ENCODE peak calls at places on chromosomes 2 and 18, in four cellular contexts. Z is Peyer's patch, N is neural crest cell, V is epithelial cell of esophagus. J is an unnamed sample.

GRCh38 chr18:37778417-37779165 is 213.0 kb upstream of the CELF4 start:
- DNase-seq in N (peak), V (peak), Z (peak), J (peak)

GRCh38 chr18:37375181-37375580 is 190.4 kb downstream of the CELF4 start:
- DNase-seq in N (no peak), Z (no peak), V (no peak), J (no peak)

GRCh38 chr2:111100765-111101162 is 19.9 kb upstream of the BCL2L11 start:
- DNase-seq in Z (no peak), N (no peak), V (peak), J (no peak)

GRCh38 chr2:202375006-202375610 is 1.0 kb upstream of the BMPR2 start:
- DNase-seq in N (peak), V (peak), Z (peak), J (peak)

GRCh38 chr18:8742382-8743361 is 37.3 kb downstream of the MTCL1 start:
- DNase-seq in N (no peak), V (no peak), Z (no peak), J (no peak)

GRCh38 chr2:124778076-124778475 is 753.0 kb downstream of the CNTNAP5 start:
- DNase-seq in N (no peak), V (peak), Z (no peak), J (no peak)

GRCh38 chr18:22680968-22681367 is 252.2 kb upstream of the RBBP8 start:
- DNase-seq in N (no peak), V (no peak), Z (no peak), J (no peak)

GRCh38 chr18:23487738-23488625 is 15.3 kb upstream of the RMC1 start:
- DNase-seq in V (peak), Z (peak), N (no peak), J (peak)

GRCh38 chr2:39437522-39438296 is 624 bp upstream of the MAP4K3 start:
- DNase-seq in V (peak), Z (peak), N (no peak), J (no peak)

GRCh38 chr18:54843302-54843701 is 15.0 kb downstream of the RAB27B start:
- DNase-seq in V (no peak), Z (no peak), N (no peak), J (no peak)

GRCh38 chr2:221606369-221606768 is 34.3 kb upstream of the EPHA4 start:
- DNase-seq in N (peak), V (no peak), Z (no peak), J (no peak)

GRCh38 chr2:128736689-128737545 is 418.2 kb upstream of the HS6ST1 start:
- DNase-seq in Z (peak), N (peak), V (peak), J (peak)

GRCh38 chr18:56919190-56919589 is 227.7 kb upstream of the BOD1L2 start:
- DNase-seq in V (no peak), Z (no peak), N (no peak), J (no peak)

GRCh38 chr2:236214331-236214995 is 46.3 kb upstream of the GBX2 start:
- DNase-seq in Z (no peak), N (no peak), V (no peak), J (peak)

GRCh38 chr2:48249631-48250473 is 280.1 kb upstream of the STON1 start:
- DNase-seq in Z (no peak), V (peak), N (no peak), J (no peak)

GRCh38 chr2:10960606-10961489 is 49.1 kb downstream of the KCNF1 start:
- DNase-seq in N (no peak), Z (peak), V (no peak), J (no peak)

GRCh38 chr2:136010126-136010525 is 24.7 kb upstream of the DARS1 start:
- DNase-seq in Z (no peak), N (no peak), V (no peak), J (no peak)

GRCh38 chr18:39453882-39454281 is 1888.3 kb upstream of the CELF4 start:
- DNase-seq in N (no peak), V (peak), Z (no peak), J (no peak)

GRCh38 chr2:238230699-238231098 is 9.1 kb downstream of the HES6 start:
- DNase-seq in N (no peak), V (no peak), Z (no peak), J (no peak)

GRCh38 chr18:3458952-3459853 is 9.2 kb downstream of the TGIF1 start:
- DNase-seq in N (no peak), Z (no peak), V (peak), J (no peak)

GRCh38 chr2:138814123-138814883 is 34.1 kb upstream of the NXPH2 start:
- DNase-seq in N (no peak), V (peak), Z (no peak), J (no peak)

GRCh38 chr2:219574509-219575311 is 2.6 kb downstream of the INHA start:
- DNase-seq in Z (no peak), N (no peak), V (no peak), J (no peak)

GRCh38 chr2:162091325-162092007 is 17.5 kb upstream of the DPP4 start:
- DNase-seq in V (peak), N (no peak), Z (peak), J (no peak)

GRCh38 chr2:151619337-151619989 is 114.8 kb downstream of the NEB start:
- DNase-seq in Z (no peak), N (no peak), V (peak), J (no peak)

GRCh38 chr2:201363857-201364560 is 6.9 kb upstream of the FLACC1 start:
- DNase-seq in N (no peak), Z (peak), V (peak), J (no peak)

GRCh38 chr2:83364264-83364663 is 1094.8 kb downstream of the SUCLG1 start:
- DNase-seq in N (no peak), Z (no peak), V (no peak), J (no peak)

GRCh38 chr2:40173276-40173675 is 278.6 kb downstream of the SLC8A1 start:
- DNase-seq in V (no peak), Z (no peak), N (no peak), J (no peak)

GRCh38 chr2:219125886-219126270 is 34.7 kb downstream of the NHEJ1 start:
- DNase-seq in N (no peak), V (no peak), Z (no peak), J (no peak)

GRCh38 chr2:241774419-241775222 is 2.0 kb upstream of the GAL3ST2 start:
- DNase-seq in N (no peak), V (peak), Z (peak), J (peak)

GRCh38 chr2:85584354-85584856 is at the start of gene VAMP5:
- DNase-seq in V (no peak), N (no peak), Z (peak), J (no peak)

DNA sequence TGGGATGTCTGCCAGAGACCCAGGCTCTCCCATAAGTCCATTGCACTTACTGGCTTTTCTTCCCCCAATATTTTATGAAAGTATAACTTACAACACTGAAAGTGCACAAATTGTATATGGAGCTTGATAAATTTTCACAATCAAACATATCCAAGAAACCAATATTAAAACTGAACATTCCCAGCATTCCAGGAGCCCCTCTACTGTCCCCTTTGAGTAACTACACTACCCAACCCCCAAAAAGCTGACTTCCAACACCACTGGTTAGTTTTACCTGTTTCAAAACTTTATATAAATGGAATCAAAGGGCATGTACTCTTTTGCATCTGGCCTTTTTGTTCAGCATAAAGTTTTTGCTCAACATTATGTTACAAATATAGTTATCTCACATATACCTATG is 35.2 kb upstream of the PKDCC start:
- DNase-seq in Z (no peak), V (no peak), N (no peak), J (no peak)
- TF ChIP-seq CTCF in Z (no peak), V (no peak), N (no peak), J (peak)

DNA sequence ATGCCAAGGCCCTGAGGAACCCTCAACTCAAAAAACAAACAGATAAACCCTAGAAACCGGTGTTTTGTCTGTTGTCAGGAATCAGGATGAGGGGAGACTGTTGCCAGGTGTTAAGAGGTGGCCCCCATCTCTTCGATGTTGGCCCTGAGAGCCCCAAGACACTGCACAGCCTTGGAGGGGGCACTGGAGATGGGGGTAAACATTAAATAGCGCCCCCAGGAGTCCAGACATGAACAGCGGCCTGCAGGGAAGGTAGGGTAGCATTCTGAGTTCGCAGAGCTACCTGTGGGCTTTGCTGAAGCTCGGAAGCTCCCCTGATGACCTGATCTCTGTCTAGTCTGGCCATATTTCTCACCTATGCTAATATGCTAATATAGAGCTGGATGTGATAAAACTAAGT is 97.6 kb upstream of the SMAD2 start:
- DNase-seq in N (no peak), Z (no peak), V (no peak), J (no peak)
- TF ChIP-seq CTCF in N (no peak), Z (no peak), V (no peak), J (no peak)

DNA sequence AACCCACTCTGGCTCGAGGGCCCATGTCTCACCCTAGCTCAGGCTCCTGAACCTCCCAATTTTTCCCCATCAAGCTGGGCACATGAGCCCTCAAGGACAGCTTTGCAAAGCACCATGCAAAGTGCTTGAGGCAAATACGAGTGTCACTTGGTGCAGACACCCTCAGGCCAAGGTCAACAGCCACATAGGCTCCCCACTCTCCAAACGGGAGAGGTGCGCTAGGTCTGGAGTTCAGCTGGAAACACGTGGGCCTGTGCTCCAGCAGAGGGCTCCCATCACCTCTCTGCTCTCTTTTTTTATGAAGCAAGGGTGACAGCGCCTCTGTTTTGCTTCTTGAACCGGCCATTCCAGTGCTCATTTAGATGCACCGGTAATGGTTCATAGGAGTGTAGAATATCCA is 11.9 kb upstream of the ARHGAP25 start:
- DNase-seq in N (no peak), V (no peak), Z (no peak), J (no peak)
- TF ChIP-seq CTCF in N (no peak), V (no peak), Z (no peak), J (peak)

GRCh38 chr2:47016172-47016913 is 100.7 kb upstream of the MCFD2 start:
- DNase-seq in N (no peak), V (peak), Z (no peak), J (no peak)
- TF ChIP-seq CTCF in N (no peak), V (peak), Z (peak), J (peak)

GRCh38 chr2:25300001-25300400 is 41.7 kb downstream of the DNMT3A start:
- DNase-seq in Z (no peak), V (no peak), N (no peak), J (no peak)

GRCh38 chr2:25295654-25296053 is 46.1 kb downstream of the DNMT3A start:
- DNase-seq in Z (no peak), N (no peak), V (no peak), J (no peak)

GRCh38 chr2:25298776-25299431 is 42.8 kb downstream of the DNMT3A start:
- DNase-seq in V (no peak), Z (no peak), N (no peak), J (no peak)

GRCh38 chr2:25294573-25295462 is 46.9 kb downstream of the DNMT3A start:
- DNase-seq in V (peak), Z (peak), N (no peak), J (no peak)

GRCh38 chr2:25297738-25298137 is 44.0 kb downstream of the DNMT3A start:
- DNase-seq in N (no peak), Z (no peak), V (no peak), J (no peak)
- TF ChIP-seq CTCF in N (no peak), Z (no peak), V (peak), J (no peak)

J was measured in osteocyte.